ENCODE peak calls at places on chromosomes 2 and 18, in four cellular contexts. A is HFF-Myc, F is bronchial epithelial cell, K is fibroblast of pulmonary artery. Z is an unnamed sample.
A peak's percentile ranks its signal among the peaks of the same experiment; 100 is the strongest.

GRCh38 chr2:59276917-59277316 is 1035.8 kb upstream of the FANCL start:
- DNase-seq in A (no peak), K (no peak), F (no peak), Z (no peak)

GRCh38 chr2:75820693-75821092 is 110.0 kb upstream of the GCFC2 start:
- DNase-seq in K (no peak), F (no peak), A (no peak), Z (no peak)

GRCh38 chr18:54742120-54742519 is 86.2 kb upstream of the RAB27B start:
- DNase-seq in F (peak; percentile 39), A (peak; percentile 2), K (peak; percentile 59), Z (peak; percentile 67)

GRCh38 chr2:234836251-234836650 is 115.6 kb upstream of the SH3BP4 start:
- DNase-seq in A (no peak), F (no peak), K (no peak), Z (no peak)

GRCh38 chr2:174585111-174585510 is 12.5 kb downstream of the WIPF1 start:
- DNase-seq in K (no peak), A (no peak), F (no peak), Z (no peak)

GRCh38 chr2:95525294-95526035 is 40.9 kb upstream of the TRIM43B start:
- DNase-seq in A (no peak), K (no peak), F (no peak), Z (peak; percentile 18)

GRCh38 chr2:17604050-17604449 is 63.6 kb downstream of the VSNL1 start:
- DNase-seq in F (no peak), A (no peak), K (no peak), Z (no peak)

GRCh38 chr2:143110759-143111428 is 18.3 kb upstream of the ARHGAP15 start:
- DNase-seq in A (peak; percentile 46), F (peak; percentile 52), K (peak; percentile 76), Z (peak; percentile 78)

GRCh38 chr2:138373993-138374408 is 127.6 kb upstream of the SPOPL start:
- DNase-seq in K (peak; percentile 74), A (no peak), F (peak; percentile 43), Z (peak; percentile 82)

GRCh38 chr2:180907731-180908130 is 72.7 kb upstream of the UBE2E3 start:
- DNase-seq in A (peak; percentile 46), F (peak; percentile 65), K (peak; percentile 28), Z (peak; percentile 11)

GRCh38 chr18:49161627-49162026 is 210.9 kb upstream of the SMAD7 start:
- DNase-seq in K (peak; percentile 54), A (no peak), F (no peak), Z (peak; percentile 38)

GRCh38 chr2:34096552-34097171 is 497.6 kb upstream of the FAM98A start:
- DNase-seq in A (peak; percentile 32), K (peak; percentile 80), F (peak; percentile 60), Z (peak; percentile 72)

GRCh38 chr2:23520256-23520655 is 135.3 kb downstream of the KLHL29 start:
- DNase-seq in K (no peak), F (no peak), A (no peak), Z (no peak)

GRCh38 chr2:168436840-168437239 is 19.2 kb upstream of the CERS6 start:
- DNase-seq in F (no peak), A (no peak), K (no peak), Z (no peak)

GRCh38 chr18:10182009-10182624 is 268.3 kb downstream of the VAPA start:
- DNase-seq in F (no peak), A (no peak), K (no peak), Z (no peak)

GRCh38 chr2:196335238-196335637 is 163.9 kb upstream of the STK17B start:
- DNase-seq in K (peak; percentile 64), A (peak; percentile 53), F (peak; percentile 47), Z (peak; percentile 63)

GRCh38 chr2:9108210-9108967 is 98.2 kb upstream of the ASAP2 start:
- DNase-seq in A (no peak), K (no peak), F (peak; percentile 38), Z (no peak)

GRCh38 chr2:133200684-133201421 is 367.4 kb downstream of the NCKAP5 start:
- DNase-seq in A (peak; percentile 6), F (peak; percentile 97), K (peak; percentile 82), Z (peak; percentile 63)

GRCh38 chr2:215619989-215620388 is 184.1 kb upstream of the FN1 start:
- DNase-seq in K (no peak), F (no peak), A (no peak), Z (no peak)

GRCh38 chr2:240467149-240467642 is 31.7 kb downstream of the GPC1 start:
- DNase-seq in F (no peak), K (no peak), A (no peak), Z (no peak)

GRCh38 chr18:12098389-12098788 is 4.7 kb downstream of the ANKRD62 start:
- DNase-seq in A (no peak), F (no peak), K (no peak), Z (no peak)

GRCh38 chr2:152560163-152560562 is 157.1 kb downstream of the PRPF40A start:
- DNase-seq in A (no peak), F (peak; percentile 19), K (peak; percentile 19), Z (peak; percentile 55)

GRCh38 chr18:79749251-79750191 is 48.2 kb upstream of the KCNG2 start:
- DNase-seq in K (peak; percentile 58), A (no peak), F (no peak), Z (no peak)

GRCh38 chr2:240203031-240203841 is 62.8 kb upstream of the OTOS start:
- DNase-seq in K (no peak), A (no peak), F (no peak), Z (no peak)

GRCh38 chr18:3794537-3795348 is 344.8 kb downstream of the TGIF1 start:
- DNase-seq in K (peak; percentile 98), A (peak; percentile 82), F (peak; percentile 99), Z (peak; percentile 96)

GRCh38 chr18:24271381-24272331 is 126.0 kb downstream of the OSBPL1A start:
- DNase-seq in A (no peak), F (peak; percentile 66), K (peak; percentile 78), Z (peak; percentile 82)

GRCh38 chr18:63065172-63065571 is 254.4 kb downstream of the BCL2 start:
- DNase-seq in A (no peak), K (no peak), F (no peak), Z (no peak)

GRCh38 chr18:55096261-55097026 is 137.2 kb upstream of the CCDC68 start:
- DNase-seq in K (peak; percentile 80), A (peak; percentile 85), F (peak; percentile 62), Z (peak; percentile 86)

GRCh38 chr2:234377761-234378341 is 119.0 kb downstream of the ARL4C start:
- DNase-seq in A (peak; percentile 5), K (peak; percentile 51), F (no peak), Z (peak; percentile 66)

GRCh38 chr2:96948483-96949152 is 37.8 kb downstream of the FAM178B start:
- DNase-seq in A (no peak), F (no peak), K (no peak), Z (no peak)

GRCh38 chr2:179860255-179861026 is 971 bp downstream of the ZNF385B start:
- DNase-seq in F (no peak), K (no peak), A (no peak), Z (no peak)

GRCh38 chr2:236866542-236867340 is 218.9 kb upstream of the COPS8 start:
- DNase-seq in A (no peak), K (no peak), F (no peak), Z (no peak)

DNA sequence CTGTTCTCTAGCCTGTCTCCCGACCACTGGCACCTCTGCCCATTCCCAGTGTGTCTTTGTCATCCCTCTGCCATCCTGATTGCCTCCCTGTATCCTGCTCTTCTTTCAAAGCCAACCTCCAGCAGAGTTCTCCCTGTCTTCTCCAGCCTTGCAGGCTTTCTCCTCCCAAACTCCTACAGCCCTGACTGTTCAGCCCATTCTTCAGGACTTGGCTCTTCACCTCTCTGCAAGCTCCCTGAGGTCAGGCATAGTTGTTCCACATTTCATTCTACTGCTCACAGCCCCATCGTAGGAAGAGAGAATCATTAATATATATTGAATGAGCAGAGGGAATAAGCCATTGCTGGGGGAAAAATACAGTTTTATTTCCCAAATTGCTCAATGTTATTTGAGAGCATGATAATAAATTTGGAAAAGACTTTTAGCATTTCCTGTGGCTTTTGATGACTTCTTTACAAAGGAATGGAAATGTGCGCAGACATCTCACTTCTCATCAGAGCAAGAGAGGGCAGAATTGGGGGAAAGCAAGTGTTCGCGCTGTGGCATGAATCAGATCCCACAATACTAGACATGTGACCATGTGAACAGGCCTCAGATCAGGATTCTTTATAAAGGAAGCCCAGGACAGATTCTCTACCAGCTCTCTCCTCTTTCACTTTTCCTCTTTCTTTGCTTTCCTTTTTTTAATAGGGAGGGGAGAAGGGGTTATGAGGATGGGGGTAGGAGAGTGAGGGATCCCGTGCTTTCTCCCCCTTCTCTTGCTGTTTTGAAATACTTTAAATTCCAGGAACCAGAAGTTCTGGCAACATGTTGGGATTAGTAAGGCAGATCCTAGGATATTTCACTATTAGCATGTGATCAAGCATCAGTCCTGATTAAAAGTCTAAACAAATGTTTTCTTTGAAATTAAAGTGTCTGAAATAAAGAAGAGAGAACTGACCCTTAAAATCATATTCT is 37.5 kb downstream of the EPAS1 start:
- DNase-seq in K (peak; percentile 92), A (peak; percentile 85), F (peak; percentile 94), Z (peak; percentile 99)
- H3K4me3 ChIP-seq in K (peak overlapping the region; percentile 42), A (peak overlapping the region; percentile 26), F (no peak overlapping the region), Z (peak overlapping the region; percentile 14)

GRCh38 chr18:777021-777420 is 35.0 kb downstream of the YES1 start:
- DNase-seq in F (peak; percentile 4), K (peak; percentile 45), A (no peak), Z (peak; percentile 46)

GRCh38 chr18:774811-775210 is 37.2 kb downstream of the YES1 start:
- DNase-seq in K (no peak), A (no peak), F (no peak), Z (no peak)

GRCh38 chr18:770583-770961 is 41.5 kb downstream of the YES1 start:
- DNase-seq in A (no peak), K (no peak), F (no peak), Z (no peak)

GRCh38 chr18:778194-779007 is 33.6 kb downstream of the YES1 start:
- DNase-seq in F (no peak), K (peak; percentile 44), A (no peak), Z (peak; percentile 11)

GRCh38 chr18:773980-774624 is 37.9 kb downstream of the YES1 start:
- DNase-seq in K (no peak), A (no peak), F (no peak), Z (no peak)
- TF ChIP-seq CTCF in K (no peak), A (no peak), F (no peak), Z (no peak)

DNA sequence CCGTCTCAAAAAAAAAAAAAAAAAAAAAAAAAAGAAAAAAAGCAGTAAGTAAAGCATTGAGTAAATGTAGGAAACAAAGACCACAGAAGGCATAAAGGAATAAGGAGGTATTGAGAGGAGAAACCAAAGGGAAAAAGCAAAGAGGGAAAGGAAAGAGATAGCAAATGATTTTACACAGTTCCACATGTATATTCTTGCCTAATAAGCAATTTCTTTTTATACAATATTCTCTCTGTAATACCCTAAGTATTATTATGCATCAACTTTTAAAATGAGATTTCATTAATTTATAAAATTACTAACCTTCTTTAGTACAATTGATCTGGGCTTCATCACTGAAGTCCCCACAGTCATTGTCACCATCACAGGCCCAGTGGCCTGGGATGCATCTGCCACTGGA is 1180.9 kb downstream of the LRP1B start:
- DNase-seq in K (no peak), A (no peak), F (no peak), Z (no peak)
- H3K4me3 ChIP-seq in K (no peak overlapping the region), A (no peak overlapping the region), F (no peak overlapping the region), Z (no peak overlapping the region)

DNA sequence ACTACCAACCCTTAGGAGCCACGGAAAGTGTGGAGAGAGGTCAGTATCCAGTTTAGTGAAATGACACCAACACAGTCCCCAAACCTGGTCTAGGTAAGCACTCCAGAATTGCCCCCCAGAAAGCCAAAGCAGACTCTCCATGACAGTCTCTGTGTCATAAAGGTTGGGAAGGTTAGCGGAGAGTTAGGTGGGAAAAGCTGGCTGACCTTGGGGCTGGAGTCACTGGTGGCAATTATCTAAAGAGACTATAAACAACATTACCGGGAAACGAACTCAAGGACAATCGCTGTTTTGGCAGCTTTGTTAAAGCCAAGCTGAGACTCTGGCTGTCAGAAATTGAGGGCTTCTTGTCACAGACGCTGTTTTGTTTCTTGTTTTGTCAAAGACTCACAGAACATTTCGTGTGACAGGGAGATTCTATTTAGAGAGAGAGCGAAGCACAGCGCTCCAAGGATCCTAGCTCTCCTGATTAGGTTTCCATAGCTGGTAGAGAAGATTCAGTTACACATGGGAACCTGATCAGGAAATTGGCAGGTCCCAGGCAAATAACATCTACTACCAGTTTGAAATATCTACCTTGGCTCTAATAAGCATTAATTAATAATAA is 111.3 kb downstream of the LNPK start:
- DNase-seq in A (no peak), K (no peak), F (no peak), Z (no peak)
- TF ChIP-seq CTCF in A (no peak), K (no peak), F (no peak), Z (no peak)

Z was measured in cardiac fibroblast.